ENCODE peak calls at places on chromosomes 2 and 18, in ten cellular contexts. One of them, this sample, is unnamed.

GRCh38 chr2:43199492-43200481 is 26.6 kb downstream of the ZFP36L2 start:
- DNase-seq in activated CD4-positive, alpha-beta T cell treated with anti-CD3 and anti-CD28 coated beads for 24 hours: no peak
- DNase-seq in GM06990: no peak
- DNase-seq in activated T-cell treated with anti-CD3 and anti-CD28 coated beads for 24 hours: no peak
- DNase-seq in HS-5: no peak
- DNase-seq in AG04450: no peak
- DNase-seq in central memory CD4-positive, alpha-beta T cell: no peak
- DNase-seq in NCI-H460: no peak
- DNase-seq in SHP77: no peak
- DNase-seq in stimulated activated naive B cell treated with anti-CD40 and anti-IgM and Interleukin-4, amounts not matched to agents 10 μg/mL and 1 μg/mL and 100 μg/mL, for 72 hours: no peak
- DNase-seq in this sample: no peak

GRCh38 chr2:86382108-86382507 is 44.7 kb upstream of the REEP1 start:
- DNase-seq in activated CD4-positive, alpha-beta T cell treated with anti-CD3 and anti-CD28 coated beads for 24 hours: no peak
- DNase-seq in SHP77: no peak
- DNase-seq in central memory CD4-positive, alpha-beta T cell: no peak
- DNase-seq in activated T-cell treated with anti-CD3 and anti-CD28 coated beads for 24 hours: no peak
- DNase-seq in HS-5: no peak
- DNase-seq in stimulated activated naive B cell treated with anti-CD40 and anti-IgM and Interleukin-4, amounts not matched to agents 10 μg/mL and 1 μg/mL and 100 μg/mL, for 72 hours: no peak
- DNase-seq in GM06990: no peak
- DNase-seq in NCI-H460: no peak
- DNase-seq in AG04450: no peak
- DNase-seq in this sample: no peak

GRCh38 chr2:20198796-20199361 is 26.1 kb downstream of the SDC1 start:
- DNase-seq in activated CD4-positive, alpha-beta T cell treated with anti-CD3 and anti-CD28 coated beads for 24 hours: no peak
- DNase-seq in AG04450: no peak
- DNase-seq in central memory CD4-positive, alpha-beta T cell: no peak
- DNase-seq in GM06990: no peak
- DNase-seq in SHP77: no peak
- DNase-seq in stimulated activated naive B cell treated with anti-CD40 and anti-IgM and Interleukin-4, amounts not matched to agents 10 μg/mL and 1 μg/mL and 100 μg/mL, for 72 hours: no peak
- DNase-seq in HS-5: no peak
- DNase-seq in activated T-cell treated with anti-CD3 and anti-CD28 coated beads for 24 hours: no peak
- DNase-seq in NCI-H460: no peak
- DNase-seq in this sample: no peak

GRCh38 chr2:43507137-43507536 is 88.7 kb downstream of the THADA start:
- DNase-seq in SHP77: no peak
- DNase-seq in activated T-cell treated with anti-CD3 and anti-CD28 coated beads for 24 hours: no peak
- DNase-seq in activated CD4-positive, alpha-beta T cell treated with anti-CD3 and anti-CD28 coated beads for 24 hours: no peak
- DNase-seq in HS-5: no peak
- DNase-seq in stimulated activated naive B cell treated with anti-CD40 and anti-IgM and Interleukin-4, amounts not matched to agents 10 μg/mL and 1 μg/mL and 100 μg/mL, for 72 hours: no peak
- DNase-seq in GM06990: no peak
- DNase-seq in NCI-H460: no peak
- DNase-seq in central memory CD4-positive, alpha-beta T cell: no peak
- DNase-seq in AG04450: no peak
- DNase-seq in this sample: no peak

GRCh38 chr18:9612215-9612830 is 2.0 kb downstream of the PPP4R1 start:
- DNase-seq in SHP77: peak; percentile 67
- DNase-seq in AG04450: no peak
- DNase-seq in HS-5: no peak
- DNase-seq in central memory CD4-positive, alpha-beta T cell: peak; percentile 46
- DNase-seq in activated T-cell treated with anti-CD3 and anti-CD28 coated beads for 24 hours: no peak
- DNase-seq in stimulated activated naive B cell treated with anti-CD40 and anti-IgM and Interleukin-4, amounts not matched to agents 10 μg/mL and 1 μg/mL and 100 μg/mL, for 72 hours: no peak
- DNase-seq in GM06990: no peak
- DNase-seq in NCI-H460: peak; percentile 34
- DNase-seq in activated CD4-positive, alpha-beta T cell treated with anti-CD3 and anti-CD28 coated beads for 24 hours: no peak
- DNase-seq in this sample: peak; percentile 11

GRCh38 chr18:77078671-77079070 is 53.9 kb downstream of the MBP start:
- DNase-seq in central memory CD4-positive, alpha-beta T cell: no peak
- DNase-seq in activated T-cell treated with anti-CD3 and anti-CD28 coated beads for 24 hours: no peak
- DNase-seq in activated CD4-positive, alpha-beta T cell treated with anti-CD3 and anti-CD28 coated beads for 24 hours: no peak
- DNase-seq in AG04450: no peak
- DNase-seq in GM06990: no peak
- DNase-seq in stimulated activated naive B cell treated with anti-CD40 and anti-IgM and Interleukin-4, amounts not matched to agents 10 μg/mL and 1 μg/mL and 100 μg/mL, for 72 hours: no peak
- DNase-seq in SHP77: no peak
- DNase-seq in HS-5: no peak
- DNase-seq in NCI-H460: no peak
- DNase-seq in this sample: no peak

GRCh38 chr2:3807853-3808252 is 104.5 kb downstream of the DCDC2C start:
- DNase-seq in HS-5: no peak
- DNase-seq in central memory CD4-positive, alpha-beta T cell: no peak
- DNase-seq in activated T-cell treated with anti-CD3 and anti-CD28 coated beads for 24 hours: no peak
- DNase-seq in SHP77: no peak
- DNase-seq in AG04450: peak; percentile 43
- DNase-seq in NCI-H460: peak; percentile 32
- DNase-seq in GM06990: no peak
- DNase-seq in stimulated activated naive B cell treated with anti-CD40 and anti-IgM and Interleukin-4, amounts not matched to agents 10 μg/mL and 1 μg/mL and 100 μg/mL, for 72 hours: no peak
- DNase-seq in activated CD4-positive, alpha-beta T cell treated with anti-CD3 and anti-CD28 coated beads for 24 hours: no peak
- DNase-seq in this sample: no peak

GRCh38 chr2:156340818-156341481 is 8.4 kb upstream of the NR4A2 start:
- DNase-seq in GM06990: peak; percentile 30
- DNase-seq in activated CD4-positive, alpha-beta T cell treated with anti-CD3 and anti-CD28 coated beads for 24 hours: no peak
- DNase-seq in stimulated activated naive B cell treated with anti-CD40 and anti-IgM and Interleukin-4, amounts not matched to agents 10 μg/mL and 1 μg/mL and 100 μg/mL, for 72 hours: no peak
- DNase-seq in HS-5: no peak
- DNase-seq in AG04450: no peak
- DNase-seq in activated T-cell treated with anti-CD3 and anti-CD28 coated beads for 24 hours: no peak
- DNase-seq in central memory CD4-positive, alpha-beta T cell: peak; percentile 2
- DNase-seq in SHP77: no peak
- DNase-seq in NCI-H460: no peak
- DNase-seq in this sample: no peak

GRCh38 chr2:84486436-84487115 is 27.5 kb upstream of the SUCLG1 start:
- DNase-seq in central memory CD4-positive, alpha-beta T cell: no peak
- DNase-seq in activated CD4-positive, alpha-beta T cell treated with anti-CD3 and anti-CD28 coated beads for 24 hours: no peak
- DNase-seq in HS-5: no peak
- DNase-seq in GM06990: no peak
- DNase-seq in stimulated activated naive B cell treated with anti-CD40 and anti-IgM and Interleukin-4, amounts not matched to agents 10 μg/mL and 1 μg/mL and 100 μg/mL, for 72 hours: no peak
- DNase-seq in AG04450: no peak
- DNase-seq in activated T-cell treated with anti-CD3 and anti-CD28 coated beads for 24 hours: no peak
- DNase-seq in NCI-H460: no peak
- DNase-seq in SHP77: peak; percentile 13
- DNase-seq in this sample: no peak

GRCh38 chr2:216516730-216517350 is 18.2 kb downstream of the RPL37A start:
- DNase-seq in stimulated activated naive B cell treated with anti-CD40 and anti-IgM and Interleukin-4, amounts not matched to agents 10 μg/mL and 1 μg/mL and 100 μg/mL, for 72 hours: no peak
- DNase-seq in SHP77: peak; percentile 48
- DNase-seq in activated T-cell treated with anti-CD3 and anti-CD28 coated beads for 24 hours: no peak
- DNase-seq in NCI-H460: peak; percentile 43
- DNase-seq in HS-5: no peak
- DNase-seq in central memory CD4-positive, alpha-beta T cell: no peak
- DNase-seq in activated CD4-positive, alpha-beta T cell treated with anti-CD3 and anti-CD28 coated beads for 24 hours: no peak
- DNase-seq in AG04450: peak; percentile 36
- DNase-seq in GM06990: no peak
- DNase-seq in this sample: no peak

GRCh38 chr2:178700922-178701342 is 106.3 kb downstream of the TTN start:
- DNase-seq in AG04450: no peak
- DNase-seq in GM06990: no peak
- DNase-seq in HS-5: peak; percentile 22
- DNase-seq in activated T-cell treated with anti-CD3 and anti-CD28 coated beads for 24 hours: no peak
- DNase-seq in central memory CD4-positive, alpha-beta T cell: peak; percentile 5
- DNase-seq in SHP77: peak; percentile 13
- DNase-seq in stimulated activated naive B cell treated with anti-CD40 and anti-IgM and Interleukin-4, amounts not matched to agents 10 μg/mL and 1 μg/mL and 100 μg/mL, for 72 hours: no peak
- DNase-seq in activated CD4-positive, alpha-beta T cell treated with anti-CD3 and anti-CD28 coated beads for 24 hours: no peak
- DNase-seq in NCI-H460: peak; percentile 26
- DNase-seq in this sample: peak; percentile 12

GRCh38 chr2:121791801-121792221 is 36.4 kb downstream of the TSN start:
- DNase-seq in central memory CD4-positive, alpha-beta T cell: no peak
- DNase-seq in stimulated activated naive B cell treated with anti-CD40 and anti-IgM and Interleukin-4, amounts not matched to agents 10 μg/mL and 1 μg/mL and 100 μg/mL, for 72 hours: no peak
- DNase-seq in HS-5: no peak
- DNase-seq in GM06990: no peak
- DNase-seq in SHP77: no peak
- DNase-seq in activated CD4-positive, alpha-beta T cell treated with anti-CD3 and anti-CD28 coated beads for 24 hours: no peak
- DNase-seq in AG04450: no peak
- DNase-seq in activated T-cell treated with anti-CD3 and anti-CD28 coated beads for 24 hours: no peak
- DNase-seq in NCI-H460: no peak
- DNase-seq in this sample: no peak

GRCh38 chr2:22626621-22627020 is 758.4 kb upstream of the KLHL29 start:
- DNase-seq in stimulated activated naive B cell treated with anti-CD40 and anti-IgM and Interleukin-4, amounts not matched to agents 10 μg/mL and 1 μg/mL and 100 μg/mL, for 72 hours: no peak
- DNase-seq in activated T-cell treated with anti-CD3 and anti-CD28 coated beads for 24 hours: no peak
- DNase-seq in AG04450: no peak
- DNase-seq in SHP77: peak; percentile 25
- DNase-seq in HS-5: no peak
- DNase-seq in NCI-H460: no peak
- DNase-seq in GM06990: no peak
- DNase-seq in central memory CD4-positive, alpha-beta T cell: no peak
- DNase-seq in activated CD4-positive, alpha-beta T cell treated with anti-CD3 and anti-CD28 coated beads for 24 hours: no peak
- DNase-seq in this sample: no peak

GRCh38 chr18:79614211-79615028 is 65.2 kb upstream of the CTDP1 start:
- DNase-seq in activated T-cell treated with anti-CD3 and anti-CD28 coated beads for 24 hours: no peak
- DNase-seq in stimulated activated naive B cell treated with anti-CD40 and anti-IgM and Interleukin-4, amounts not matched to agents 10 μg/mL and 1 μg/mL and 100 μg/mL, for 72 hours: no peak
- DNase-seq in SHP77: no peak
- DNase-seq in central memory CD4-positive, alpha-beta T cell: no peak
- DNase-seq in AG04450: no peak
- DNase-seq in NCI-H460: no peak
- DNase-seq in GM06990: no peak
- DNase-seq in activated CD4-positive, alpha-beta T cell treated with anti-CD3 and anti-CD28 coated beads for 24 hours: no peak
- DNase-seq in HS-5: no peak
- DNase-seq in this sample: no peak

GRCh38 chr2:233085037-233085838 is 25.1 kb downstream of the INPP5D start:
- DNase-seq in stimulated activated naive B cell treated with anti-CD40 and anti-IgM and Interleukin-4, amounts not matched to agents 10 μg/mL and 1 μg/mL and 100 μg/mL, for 72 hours: no peak
- DNase-seq in SHP77: no peak
- DNase-seq in NCI-H460: no peak
- DNase-seq in central memory CD4-positive, alpha-beta T cell: no peak
- DNase-seq in AG04450: no peak
- DNase-seq in activated T-cell treated with anti-CD3 and anti-CD28 coated beads for 24 hours: no peak
- DNase-seq in activated CD4-positive, alpha-beta T cell treated with anti-CD3 and anti-CD28 coated beads for 24 hours: no peak
- DNase-seq in GM06990: no peak
- DNase-seq in HS-5: no peak
- DNase-seq in this sample: no peak

This sample was measured in GM18507.